ENCODE peak calls at places on chromosomes 3 and 15, in eight cellular contexts. V is SK-N-DZ; W is heart left ventricle; I is NCI-H1092; Y is right lobe of liver; R is colonic mucosa; Q is activated T-cell treated with anti-CD3 and anti-CD28 coated beads, Interleukin-2, amount 50 U/mL, for 72 hours; J is cerebellum. X is an unnamed sample.

GRCh38 chr3:14933829-14934425 is 13.5 kb upstream of the NR2C2 start:
- DNase-seq in V (no peak), W (no peak), I (no peak), Y (no peak), R (no peak), Q (no peak), J (no peak), X (no peak)

GRCh38 chr3:157033001-157033400 is 126.9 kb downstream of the CCNL1 start:
- DNase-seq in V (no peak), W (no peak), I (no peak), Y (no peak), R (no peak), Q (no peak), J (no peak), X (no peak)

GRCh38 chr15:91278956-91279355 is 178.9 kb downstream of the SV2B start:
- DNase-seq in V (no peak), W (no peak), I (no peak), Y (no peak), R (no peak), Q (no peak), J (no peak), X (no peak)

GRCh38 chr15:70508561-70509281 is 254.6 kb downstream of the UACA start:
- DNase-seq in V (no peak), W (no peak), I (no peak), Y (no peak), R (no peak), Q (peak; percentile 64), J (no peak), X (no peak)

GRCh38 chr15:35279811-35280210 is 194.7 kb upstream of the NANOGP8 start:
- DNase-seq in V (no peak), W (no peak), I (no peak), Y (no peak), R (no peak), Q (no peak), J (no peak), X (no peak)

GRCh38 chr3:38985581-38985980 is 66.2 kb downstream of the SCN11A start:
- DNase-seq in V (no peak), W (no peak), I (no peak), Y (no peak), R (no peak), Q (no peak), J (no peak), X (no peak)

GRCh38 chr3:142586803-142587406 is 8.4 kb upstream of the ATR start:
- DNase-seq in V (peak; percentile 64), W (no peak), I (peak; percentile 54), Y (no peak), R (peak; percentile 59), Q (peak; percentile 12), J (peak; percentile 38), X (no peak)

GRCh38 chr3:10707984-10708868 is 107.8 kb upstream of the SLC6A11 start:
- DNase-seq in V (no peak), W (no peak), I (no peak), Y (no peak), R (no peak), Q (no peak), J (peak; percentile 57), X (peak; percentile 23)

GRCh38 chr3:142244056-142244455 is 18.7 kb upstream of the GK5 start:
- DNase-seq in V (no peak), W (no peak), I (no peak), Y (no peak), R (no peak), Q (no peak), J (no peak), X (no peak)

GRCh38 chr3:64295594-64295993 is 70.3 kb upstream of the PRICKLE2 start:
- DNase-seq in V (no peak), W (no peak), I (no peak), Y (no peak), R (no peak), Q (no peak), J (no peak), X (no peak)

GRCh38 chr15:39669671-39670070 is 88.8 kb downstream of the THBS1 start:
- DNase-seq in V (no peak), W (no peak), I (peak; percentile 6), Y (no peak), R (no peak), Q (no peak), J (no peak), X (no peak)

GRCh38 chr3:57434041-57434440 is 110.1 kb downstream of the DNAH12 start:
- DNase-seq in V (peak; percentile 8), W (no peak), I (no peak), Y (no peak), R (no peak), Q (no peak), J (no peak), X (no peak)

GRCh38 chr3:184335661-184336483 is 1.5 kb upstream of the FAM131A start:
- DNase-seq in V (peak; percentile 83), W (peak; percentile 93), I (peak; percentile 60), Y (peak; percentile 93), R (peak; percentile 91), Q (peak; percentile 88), J (peak; percentile 95), X (peak; percentile 94)

GRCh38 chr15:35507932-35508638 is 37.9 kb downstream of the DPH6 start:
- DNase-seq in V (no peak), W (no peak), I (no peak), Y (no peak), R (no peak), Q (no peak), J (no peak), X (no peak)

GRCh38 chr15:56244237-56244810 is 645 bp upstream of the RFX7 start:
- DNase-seq in V (peak; percentile 93), W (peak; percentile 60), I (peak; percentile 28), Y (peak; percentile 61), R (peak; percentile 70), Q (peak; percentile 19), J (peak; percentile 71), X (peak; percentile 46)

GRCh38 chr3:61650276-61650675 is 88.9 kb downstream of the PTPRG start:
- DNase-seq in V (no peak), W (no peak), I (no peak), Y (no peak), R (peak; percentile 53), Q (no peak), J (peak; percentile 13), X (no peak)

X was measured in WTC11.